ENCODE peak calls at places on chromosome 3, in seven cellular contexts. L, T, W, U, J, Y and F are unnamed samples. For H3K4me1, the result is how much of the 10 kb centered on the place peaks cover.

GRCh38 chr3:15656342-15656741 is 54.8 kb downstream of the BTD start:
- DNase-seq in L (no peak), T (no peak), W (no peak), U (no peak), J (no peak), Y (no peak), F (no peak)

GRCh38 chr3:23938657-23939056 is 6.4 kb upstream of the NR1D2 start:
- DNase-seq in L (no peak), T (no peak), W (peak), U (no peak), J (no peak), Y (no peak), F (no peak)

GRCh38 chr3:40800343-40800742 is 275.6 kb downstream of the ZNF621 start:
- DNase-seq in L (no peak), T (no peak), W (peak), U (peak), J (peak), Y (peak), F (peak)

GRCh38 chr3:187551419-187551818 is 118.8 kb downstream of the SST start:
- DNase-seq in L (no peak), T (no peak), W (no peak), U (no peak), J (no peak), Y (no peak), F (no peak)

GRCh38 chr3:32256206-32256605 is 17.7 kb downstream of the CMTM8 start:
- DNase-seq in L (no peak), T (no peak), W (no peak), U (no peak), J (no peak), Y (no peak), F (no peak)

GRCh38 chr3:27939510-27939909 is 217.4 kb upstream of the EOMES start:
- DNase-seq in L (no peak), T (no peak), W (no peak), U (no peak), J (no peak), Y (no peak), F (no peak)

GRCh38 chr3:187936676-187937075 is 191.4 kb upstream of the BCL6 start:
- DNase-seq in L (no peak), T (no peak), W (no peak), U (no peak), J (no peak), Y (no peak), F (no peak)

GRCh38 chr3:114690896-114691295 is 397.1 kb downstream of the TIGIT start:
- DNase-seq in L (no peak), T (no peak), W (no peak), U (no peak), J (no peak), Y (no peak), F (no peak)

GRCh38 chr3:30167511-30168135 is 438.8 kb upstream of the TGFBR2 start:
- DNase-seq in L (no peak), T (no peak), W (no peak), U (no peak), J (no peak), Y (no peak), F (no peak)

GRCh38 chr3:51269466-51269865 is 115.6 kb upstream of the MANF start:
- DNase-seq in L (no peak), T (no peak), W (no peak), U (peak), J (no peak), Y (no peak), F (no peak)
- TF ChIP-seq CTCF in L (no peak), T (no peak), W (no peak), U (no peak), J (no peak), Y (no peak), F (no peak)

GRCh38 chr3:8327739-8328138 is 173.9 kb upstream of the LMCD1 start:
- DNase-seq in L (no peak), T (no peak), W (no peak), U (no peak), J (no peak), Y (no peak), F (no peak)
- H3K27ac ChIP-seq in L (no peak), T (no peak), W (no peak), U (no peak), J (no peak), Y (no peak), F (no peak)

GRCh38 chr3:81080608-81081007 is 680.8 kb downstream of the GBE1 start:
- DNase-seq in L (no peak), T (no peak), W (no peak), U (no peak), J (no peak), Y (no peak), F (no peak)
- H3K4me1 ChIP-seq in L (under half), T (under half), W (under half), U (under half), J (under half), Y (under half), F (under half)

GRCh38 chr3:55522077-55522476 is 35.0 kb upstream of the WNT5A start:
- DNase-seq in L (no peak), T (no peak), W (no peak), U (no peak), J (no peak), Y (no peak), F (no peak)
- TF ChIP-seq CTCF in L (no peak), T (no peak), W (no peak), U (no peak), J (no peak), Y (no peak), F (no peak)

GRCh38 chr3:78025916-78026315 is 986.0 kb downstream of the ROBO2 start:
- DNase-seq in L (no peak), T (no peak), W (no peak), U (no peak), J (no peak), Y (no peak), F (no peak)
- H3K27ac ChIP-seq in L (no peak), T (no peak), W (no peak), U (no peak), J (no peak), Y (no peak), F (no peak)

GRCh38 chr3:14405120-14405885 is 2.9 kb downstream of the SLC6A6 start:
- DNase-seq in L (no peak), T (no peak), W (no peak), U (no peak), J (no peak), Y (no peak), F (no peak)

GRCh38 chr3:14403636-14404395 is 1.4 kb downstream of the SLC6A6 start:
- DNase-seq in L (no peak), T (peak), W (no peak), U (peak), J (peak), Y (no peak), F (peak)

GRCh38 chr3:14405886-14406238 is 3.5 kb downstream of the SLC6A6 start:
- DNase-seq in L (no peak), T (peak), W (no peak), U (peak), J (no peak), Y (peak), F (peak)

GRCh38 chr3:14406336-14406735 is 3.9 kb downstream of the SLC6A6 start:
- DNase-seq in L (no peak), T (no peak), W (no peak), U (no peak), J (no peak), Y (no peak), F (no peak)

GRCh38 chr3:14404396-14405119 is 2.2 kb downstream of the SLC6A6 start:
- DNase-seq in L (no peak), T (no peak), W (no peak), U (peak), J (no peak), Y (no peak), F (no peak)
- H3K4me1 ChIP-seq in L (under half), T (under half), W (under half), U (half or more), J (under half), Y (under half), F (under half)